ENCODE peak calls at places on chromosomes 5 and 9, in ten cellular contexts. Z is pancreas; L is WTC11; T is M059J; K is RPMI8226; O is stimulated activated naive CD4-positive, alpha-beta T cell; M is H4; E is cardiac muscle cell; X is D341Med; V is T-helper 17 cell. Q is an unnamed sample.

GRCh38 chr5:103894882-103895281 is 332.3 kb upstream of the NUDT12 start:
- DNase-seq in Z (no peak), L (peak), T (peak), K (no peak), O (no peak), M (no peak), E (no peak), X (no peak), V (no peak), Q (no peak)

GRCh38 chr9:136881691-136882108 is 4.6 kb upstream of the TRAF2 start:
- DNase-seq in Z (no peak), L (no peak), T (peak), K (peak), O (no peak), M (no peak), E (peak), X (peak), V (no peak), Q (no peak)

GRCh38 chr5:178651046-178651810 is 24.4 kb upstream of the CLK4 start:
- DNase-seq in Z (no peak), L (no peak), T (no peak), K (no peak), O (no peak), M (no peak), E (peak), X (no peak), V (no peak), Q (no peak)

GRCh38 chr9:128100581-128100980 is 26.9 kb downstream of the PTGES2 start:
- DNase-seq in Z (no peak), L (no peak), T (no peak), K (no peak), O (no peak), M (no peak), E (no peak), X (no peak), V (no peak), Q (no peak)

GRCh38 chr9:124498040-124498439 is 9.2 kb downstream of the NR5A1 start:
- DNase-seq in Z (no peak), L (no peak), T (no peak), K (no peak), O (no peak), M (no peak), E (no peak), X (no peak), V (no peak), Q (no peak)

GRCh38 chr9:134437417-134438203 is 111.4 kb downstream of the RXRA start:
- DNase-seq in Z (no peak), L (no peak), T (no peak), K (no peak), O (no peak), M (no peak), E (no peak), X (no peak), V (no peak), Q (no peak)

GRCh38 chr9:136608331-136609159 is 54.2 kb upstream of the EGFL7 start:
- DNase-seq in Z (no peak), L (no peak), T (no peak), K (no peak), O (no peak), M (no peak), E (no peak), X (peak), V (no peak), Q (no peak)

GRCh38 chr9:129351058-129351641 is 173.1 kb upstream of the IER5L start:
- DNase-seq in Z (no peak), L (peak), T (no peak), K (no peak), O (no peak), M (no peak), E (peak), X (no peak), V (no peak), Q (no peak)

GRCh38 chr5:180824630-180825476 is 22.2 kb upstream of the MGAT1 start:
- DNase-seq in Z (no peak), L (no peak), T (no peak), K (no peak), O (no peak), M (no peak), E (peak), X (no peak), V (no peak), Q (no peak)

GRCh38 chr5:110179291-110179690 is 489.6 kb downstream of the MAN2A1 start:
- DNase-seq in Z (no peak), L (no peak), T (no peak), K (no peak), O (no peak), M (no peak), E (no peak), X (no peak), V (no peak), Q (no peak)

GRCh38 chr9:74711371-74711770 is 176.3 kb downstream of the TRPM6 start:
- DNase-seq in Z (no peak), L (no peak), T (no peak), K (no peak), O (no peak), M (no peak), E (no peak), X (no peak), V (no peak), Q (no peak)

GRCh38 chr9:37311938-37312730 is 110.4 kb upstream of the GRHPR start:
- DNase-seq in Z (no peak), L (no peak), T (peak), K (no peak), O (no peak), M (no peak), E (peak), X (no peak), V (no peak), Q (no peak)

GRCh38 chr9:123933401-123933800 is 3.5 kb upstream of the DENND1A start:
- DNase-seq in Z (no peak), L (no peak), T (peak), K (no peak), O (no peak), M (peak), E (peak), X (no peak), V (no peak), Q (peak)

GRCh38 chr9:2015581-2016410 is 649 bp downstream of the SMARCA2 start:
- DNase-seq in Z (peak), L (peak), T (peak), K (peak), O (peak), M (peak), E (peak), X (peak), V (peak), Q (peak)

GRCh38 chr9:72477862-72478564 is 43.4 kb upstream of the TMC1 start:
- DNase-seq in Z (no peak), L (no peak), T (peak), K (peak), O (no peak), M (peak), E (peak), X (no peak), V (no peak), Q (peak)

GRCh38 chr5:14753292-14753691 is 88.8 kb downstream of the OTULIN start:
- DNase-seq in Z (no peak), L (no peak), T (no peak), K (no peak), O (no peak), M (no peak), E (peak), X (no peak), V (no peak), Q (no peak)

GRCh38 chr5:168740821-168741213 is 161.6 kb upstream of the PANK3 start:
- DNase-seq in Z (no peak), L (no peak), T (no peak), K (no peak), O (no peak), M (no peak), E (no peak), X (no peak), V (no peak), Q (no peak)

GRCh38 chr5:88956416-88956815 is 73.4 kb upstream of the MEF2C start:
- DNase-seq in Z (no peak), L (no peak), T (peak), K (no peak), O (no peak), M (no peak), E (no peak), X (no peak), V (no peak), Q (no peak)

GRCh38 chr9:89009049-89009840 is 18.0 kb downstream of the S1PR3 start:
- DNase-seq in Z (no peak), L (no peak), T (no peak), K (no peak), O (no peak), M (no peak), E (no peak), X (no peak), V (no peak), Q (no peak)

GRCh38 chr5:61587120-61587519 is 255.1 kb downstream of the ZSWIM6 start:
- DNase-seq in Z (no peak), L (no peak), T (peak), K (no peak), O (no peak), M (no peak), E (peak), X (no peak), V (no peak), Q (no peak)

GRCh38 chr5:124333295-124333979 is 413.0 kb downstream of the ZNF608 start:
- DNase-seq in Z (no peak), L (no peak), T (no peak), K (no peak), O (no peak), M (no peak), E (no peak), X (no peak), V (no peak), Q (no peak)

GRCh38 chr5:102307232-102307631 is 11.1 kb upstream of the SLCO4C1 start:
- DNase-seq in Z (no peak), L (no peak), T (no peak), K (peak), O (no peak), M (no peak), E (no peak), X (no peak), V (no peak), Q (no peak)

GRCh38 chr5:115398726-115399125 is 102.3 kb upstream of the CCDC112 start:
- DNase-seq in Z (no peak), L (no peak), T (peak), K (no peak), O (no peak), M (peak), E (peak), X (no peak), V (no peak), Q (no peak)

GRCh38 chr9:114981095-114981494 is 50.7 kb upstream of the TNFSF8 start:
- DNase-seq in Z (no peak), L (no peak), T (peak), K (no peak), O (no peak), M (no peak), E (no peak), X (no peak), V (no peak), Q (peak)

GRCh38 chr5:123752576-123752975 is 240.6 kb downstream of the CSNK1G3 start:
- DNase-seq in Z (no peak), L (no peak), T (peak), K (no peak), O (no peak), M (peak), E (peak), X (no peak), V (no peak), Q (no peak)

GRCh38 chr9:5671711-5672353 is 42.9 kb downstream of the RIC1 start:
- DNase-seq in Z (no peak), L (no peak), T (peak), K (no peak), O (peak), M (no peak), E (no peak), X (no peak), V (no peak), Q (no peak)

GRCh38 chr9:19156026-19156474 is 28.8 kb upstream of the PLIN2 start:
- DNase-seq in Z (no peak), L (no peak), T (no peak), K (no peak), O (no peak), M (no peak), E (no peak), X (no peak), V (no peak), Q (no peak)

GRCh38 chr9:69554945-69555344 is 117.2 kb downstream of the APBA1 start:
- DNase-seq in Z (no peak), L (no peak), T (peak), K (no peak), O (no peak), M (peak), E (peak), X (no peak), V (no peak), Q (no peak)

GRCh38 chr5:158979290-158979689 is 120.4 kb downstream of the EBF1 start:
- DNase-seq in Z (no peak), L (no peak), T (no peak), K (no peak), O (no peak), M (no peak), E (no peak), X (no peak), V (no peak), Q (no peak)

GRCh38 chr5:77397686-77398300 is 94.3 kb downstream of the WDR41 start:
- DNase-seq in Z (no peak), L (no peak), T (no peak), K (no peak), O (no peak), M (no peak), E (no peak), X (no peak), V (no peak), Q (no peak)

GRCh38 chr9:89497181-89497963 is 541 bp downstream of the SEMA4D start:
- DNase-seq in Z (peak), L (no peak), T (no peak), K (peak), O (peak), M (no peak), E (no peak), X (peak), V (peak), Q (no peak)

GRCh38 chr5:72834919-72835318 is 18.5 kb downstream of the TNPO1 start:
- DNase-seq in Z (no peak), L (no peak), T (no peak), K (no peak), O (no peak), M (no peak), E (no peak), X (no peak), V (no peak), Q (no peak)

GRCh38 chr9:78167356-78167755 is 68.5 kb upstream of the CEP78 start:
- DNase-seq in Z (peak), L (no peak), T (peak), K (no peak), O (no peak), M (no peak), E (no peak), X (no peak), V (no peak), Q (no peak)

GRCh38 chr5:163658702-163659567 is 153.5 kb downstream of the MAT2B start:
- DNase-seq in Z (no peak), L (no peak), T (no peak), K (no peak), O (no peak), M (peak), E (no peak), X (peak), V (no peak), Q (no peak)

GRCh38 chr5:937151-937924 is 44.7 kb downstream of the TRIP13 start:
- DNase-seq in Z (no peak), L (no peak), T (no peak), K (no peak), O (no peak), M (no peak), E (no peak), X (peak), V (no peak), Q (no peak)

GRCh38 chr5:163408311-163408923 is 29.0 kb upstream of the CCNG1 start:
- DNase-seq in Z (peak), L (peak), T (peak), K (peak), O (peak), M (peak), E (peak), X (peak), V (peak), Q (peak)

GRCh38 chr9:21551401-21551800 is 69.3 kb upstream of the IFNE start:
- DNase-seq in Z (no peak), L (no peak), T (peak), K (no peak), O (no peak), M (no peak), E (peak), X (no peak), V (no peak), Q (no peak)

GRCh38 chr5:148393390-148393741 is 9.6 kb downstream of the FBXO38 start:
- DNase-seq in Z (no peak), L (no peak), T (peak), K (no peak), O (no peak), M (no peak), E (no peak), X (no peak), V (no peak), Q (no peak)

GRCh38 chr5:53201746-53202145 is 92.2 kb upstream of the MOCS2 start:
- DNase-seq in Z (no peak), L (no peak), T (no peak), K (no peak), O (no peak), M (no peak), E (no peak), X (no peak), V (no peak), Q (no peak)

GRCh38 chr9:19028835-19029451 is 4.1 kb downstream of the SAXO1 start:
- DNase-seq in Z (no peak), L (no peak), T (peak), K (peak), O (peak), M (peak), E (peak), X (peak), V (no peak), Q (peak)

Q was measured in HTR-8/SVneo.